ENCODE peak calls at places on chromosome 16, in eight cellular contexts. M is CD4-positive, CD25-positive, alpha-beta regulatory T cell; N is activated gamma-delta T cell treated with Interleukin-2 at 50 U/mL for 16 hours; O is HT-29; A is Caki2; F is lung microvascular endothelial cell; I is GM19239; V is astrocyte of the spinal cord. Y is an unnamed sample.

GRCh38 chr16:12862327-12862726 is 39.1 kb upstream of the SHISA9 start:
- DNase-seq in O (no peak), V (no peak), M (no peak), I (no peak), N (no peak), F (no peak), A (no peak), Y (no peak)

GRCh38 chr16:67151431-67152097 is 766 bp upstream of the B3GNT9 start:
- DNase-seq in F (no peak), V (no peak), O (no peak), A (no peak), N (no peak), M (no peak), I (no peak), Y (no peak)

GRCh38 chr16:2178321-2179106 is 17.9 kb downstream of the CASKIN1 start:
- DNase-seq in M (peak), A (no peak), N (no peak), F (peak), V (peak), I (no peak), O (no peak), Y (peak)

GRCh38 chr16:3112058-3112880 is at the start of gene ZNF205:
- DNase-seq in O (peak), V (peak), A (peak), N (no peak), M (no peak), F (peak), I (no peak), Y (peak)

GRCh38 chr16:12272264-12272663 is 295.7 kb downstream of the SNX29 start:
- DNase-seq in I (no peak), O (no peak), N (no peak), M (no peak), F (no peak), V (no peak), A (no peak), Y (no peak)

GRCh38 chr16:53224932-53225533 is 170.2 kb downstream of the CHD9 start:
- DNase-seq in F (no peak), O (no peak), A (peak), V (no peak), I (no peak), N (no peak), M (no peak), Y (peak)

GRCh38 chr16:85928411-85928820 is 29.5 kb downstream of the IRF8 start:
- DNase-seq in M (no peak), V (no peak), O (no peak), I (no peak), N (no peak), A (no peak), F (peak), Y (no peak)

GRCh38 chr16:523097-523741 is 4.3 kb upstream of the CAPN15 start:
- DNase-seq in F (no peak), I (no peak), V (no peak), O (no peak), A (no peak), M (no peak), N (no peak), Y (no peak)

GRCh38 chr16:88907768-88908167 is 41.3 kb upstream of the PABPN1L start:
- DNase-seq in A (no peak), O (no peak), V (no peak), N (no peak), F (no peak), M (no peak), I (no peak), Y (no peak)

GRCh38 chr16:52554334-52554733 is 7.4 kb upstream of the TOX3 start:
- DNase-seq in V (no peak), I (no peak), O (no peak), F (no peak), M (no peak), N (no peak), A (no peak), Y (no peak)